ENCODE peak calls at places on chromosomes 6 and 20, in eight cellular contexts. C is cardiac fibroblast, O is IMR-90, F is thoracic aorta, J is coronary artery, A is dorsolateral prefrontal cortex, S is pancreas, W is neural crest cell. E is an unnamed sample.

GRCh38 chr6:24918641-24919403 is 16.9 kb downstream of the RIPOR2 start:
- DNase-seq in C (no peak), O (no peak), F (no peak), J (no peak), A (no peak), S (no peak), W (no peak), E (no peak)

GRCh38 chr6:141260627-141261015 is 872.1 kb upstream of the GJE1 start:
- DNase-seq in C (no peak), O (no peak), F (no peak), J (no peak), A (no peak), S (no peak), W (no peak), E (no peak)

GRCh38 chr6:2626381-2626780 is 124.3 kb downstream of the MYLK4 start:
- DNase-seq in C (peak; percentile 42), O (peak; percentile 47), F (no peak), J (no peak), A (no peak), S (no peak), W (no peak), E (no peak)

GRCh38 chr20:1809121-1809520 is 86.1 kb upstream of the SIRPA start:
- DNase-seq in C (peak; percentile 93), O (peak; percentile 92), F (no peak), J (no peak), A (no peak), S (no peak), W (no peak), E (no peak)

GRCh38 chr20:50265245-50265946 is 74.8 kb downstream of the CEBPB start:
- DNase-seq in C (no peak), O (no peak), F (no peak), J (no peak), A (no peak), S (no peak), W (no peak), E (no peak)

GRCh38 chr20:5463007-5463686 is 146.4 kb upstream of the PROKR2 start:
- DNase-seq in C (no peak), O (no peak), F (no peak), J (no peak), A (no peak), S (peak; percentile 78), W (no peak), E (no peak)

GRCh38 chr6:49923826-49924225 is 40.1 kb downstream of the DEFB114 start:
- DNase-seq in C (no peak), O (no peak), F (no peak), J (no peak), A (no peak), S (no peak), W (no peak), E (no peak)

GRCh38 chr6:30548375-30548774 is 7.9 kb downstream of the GNL1 start:
- DNase-seq in C (peak; percentile 31), O (peak; percentile 65), F (no peak), J (no peak), A (no peak), S (no peak), W (no peak), E (no peak)

GRCh38 chr6:76633259-76633658 is 560.8 kb upstream of the IMPG1 start:
- DNase-seq in C (no peak), O (no peak), F (no peak), J (no peak), A (no peak), S (no peak), W (peak; percentile 13), E (no peak)

GRCh38 chr6:6975395-6976111 is 132.2 kb upstream of the RREB1 start:
- DNase-seq in C (no peak), O (no peak), F (no peak), J (no peak), A (no peak), S (no peak), W (no peak), E (no peak)

GRCh38 chr20:46900826-46901225 is 6.2 kb downstream of the EYA2 start:
- DNase-seq in C (no peak), O (no peak), F (no peak), J (no peak), A (no peak), S (no peak), W (no peak), E (no peak)

GRCh38 chr20:44594730-44595129 is 12.4 kb downstream of the PKIG start:
- DNase-seq in C (peak; percentile 88), O (peak; percentile 96), F (no peak), J (peak; percentile 85), A (no peak), S (no peak), W (no peak), E (peak; percentile 21)

GRCh38 chr6:49030621-49031020 is 432.4 kb downstream of the MMUT start:
- DNase-seq in C (peak; percentile 3), O (no peak), F (no peak), J (no peak), A (no peak), S (no peak), W (no peak), E (no peak)

GRCh38 chr6:7389162-7389450 is 436 bp downstream of the CAGE1 start:
- DNase-seq in C (peak; percentile 76), O (peak; percentile 71), F (peak; percentile 31), J (no peak), A (no peak), S (no peak), W (no peak), E (peak; percentile 56)

GRCh38 chr20:10408427-10408826 is 25.6 kb downstream of the MKKS start:
- DNase-seq in C (no peak), O (no peak), F (no peak), J (no peak), A (no peak), S (no peak), W (no peak), E (no peak)

GRCh38 chr20:38152175-38153010 is 12.7 kb downstream of the TGM2 start:
- DNase-seq in C (peak; percentile 71), O (peak; percentile 73), F (peak; percentile 89), J (peak; percentile 97), A (no peak), S (peak; percentile 87), W (no peak), E (peak; percentile 55)

GRCh38 chr20:25361287-25361683 is 29.4 kb downstream of the ABHD12 start:
- DNase-seq in C (peak; percentile 55), O (peak; percentile 64), F (no peak), J (no peak), A (no peak), S (no peak), W (no peak), E (no peak)

GRCh38 chr6:55450007-55450406 is 122.7 kb downstream of the GFRAL start:
- DNase-seq in C (peak; percentile 33), O (peak; percentile 27), F (no peak), J (no peak), A (no peak), S (no peak), W (no peak), E (no peak)

GRCh38 chr6:47700596-47700995 is 2.2 kb downstream of the ADGRF4 start:
- DNase-seq in C (no peak), O (no peak), F (no peak), J (no peak), A (no peak), S (no peak), W (no peak), E (no peak)

GRCh38 chr6:126955621-126956020 is 162.8 kb upstream of the RSPO3 start:
- DNase-seq in C (no peak), O (no peak), F (no peak), J (no peak), A (no peak), S (no peak), W (no peak), E (no peak)

GRCh38 chr6:160662842-160663241 is 1.2 kb downstream of the LPA start:
- DNase-seq in C (no peak), O (no peak), F (no peak), J (no peak), A (no peak), S (no peak), W (no peak), E (no peak)

GRCh38 chr6:160668589-160668988 is 4.5 kb upstream of the LPA start:
- DNase-seq in C (no peak), O (no peak), F (no peak), J (no peak), A (no peak), S (no peak), W (no peak), E (no peak)

GRCh38 chr6:160667854-160668481 is 3.9 kb upstream of the LPA start:
- DNase-seq in C (peak; percentile 1), O (no peak), F (no peak), J (no peak), A (no peak), S (peak; percentile 62), W (peak; percentile 3), E (no peak)
- TF ChIP-seq CTCF in C (no peak), O (no peak), F (no peak), J (no peak), A (no peak), S (peak; percentile 41), W (peak; percentile 63), E (no peak)

DNA sequence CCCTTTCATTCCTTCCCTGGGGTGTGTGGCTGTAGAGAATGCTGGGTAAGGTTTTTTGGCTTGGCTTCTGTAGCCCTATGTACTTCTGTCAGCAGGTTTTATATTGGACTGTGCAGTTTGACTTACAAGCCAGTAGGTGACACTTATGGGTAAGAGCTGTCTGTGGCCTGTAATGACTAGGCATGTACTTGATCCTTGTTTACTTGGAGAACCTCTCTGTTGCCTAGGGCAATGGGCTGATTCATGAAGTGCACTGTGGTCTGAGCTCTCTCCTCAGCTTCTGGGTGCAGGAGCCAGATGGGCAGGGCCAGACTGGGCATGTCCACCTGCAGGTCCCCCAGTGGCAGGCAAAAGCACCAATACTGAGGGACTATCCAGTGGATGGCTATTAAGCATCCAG is 544.6 kb downstream of the ADGRB3 start:
- DNase-seq in C (peak; percentile 9), O (no peak), F (no peak), J (no peak), A (no peak), S (no peak), W (no peak), E (no peak)
- TF ChIP-seq CTCF in C (no peak), O (no peak), F (no peak), J (no peak), A (no peak), S (no peak), W (no peak), E (no peak)

GRCh38 chr6:145977881-145978280 is 13.7 kb upstream of the SHPRH start:
- DNase-seq in C (no peak), O (no peak), F (no peak), J (no peak), A (no peak), S (no peak), W (no peak), E (no peak)
- TF ChIP-seq CTCF in C (no peak), O (no peak), F (no peak), J (no peak), A (no peak), S (no peak), W (no peak), E (no peak)

GRCh38 chr6:3748208-3748701 is 3.3 kb downstream of the PXDC1 start:
- DNase-seq in C (peak; percentile 89), O (peak; percentile 86), F (peak; percentile 69), J (no peak), A (no peak), S (peak; percentile 69), W (peak; percentile 69), E (peak; percentile 62)
- TF ChIP-seq CTCF in C (peak; percentile 86), O (peak; percentile 80), F (peak; percentile 68), J (peak; percentile 56), A (peak; percentile 67), S (peak; percentile 26), W (peak; percentile 71), E (no peak)